ENCODE peak calls at places on chromosomes 6 and 20, in ten cellular contexts. Z, S, W, E, V, D, R, L, I and H are unnamed samples.

GRCh38 chr6:51535327-51535726 is 552.1 kb downstream of the PKHD1 start:
- DNase-seq in Z (no peak), S (no peak), W (no peak), E (no peak), V (no peak), D (no peak), R (no peak), L (no peak), I (no peak), H (no peak)

GRCh38 chr20:52104546-52105044 is 87.0 kb downstream of the ZFP64 start:
- DNase-seq in Z (peak; percentile 18), S (no peak), W (no peak), E (no peak), V (peak; percentile 36), D (no peak), R (peak; percentile 62), L (no peak), I (no peak), H (peak; percentile 84)

GRCh38 chr6:169854083-169854725 is 102.8 kb downstream of the ERMARD start:
- DNase-seq in Z (no peak), S (no peak), W (peak; percentile 19), E (no peak), V (no peak), D (no peak), R (no peak), L (no peak), I (no peak), H (no peak)

GRCh38 chr6:33757113-33757512 is 10.4 kb upstream of the IP6K3 start:
- DNase-seq in Z (no peak), S (no peak), W (no peak), E (no peak), V (no peak), D (no peak), R (no peak), L (no peak), I (no peak), H (no peak)

GRCh38 chr6:128158496-128158895 is 257.6 kb upstream of the THEMIS start:
- DNase-seq in Z (peak; percentile 3), S (no peak), W (no peak), E (no peak), V (peak; percentile 46), D (no peak), R (no peak), L (no peak), I (no peak), H (no peak)

GRCh38 chr20:10935658-10936057 is 261.9 kb upstream of the JAG1 start:
- DNase-seq in Z (no peak), S (no peak), W (no peak), E (no peak), V (peak; percentile 22), D (no peak), R (no peak), L (no peak), I (no peak), H (no peak)

GRCh38 chr6:24492475-24492874 is 2.3 kb upstream of the ALDH5A1 start:
- DNase-seq in Z (no peak), S (no peak), W (no peak), E (no peak), V (no peak), D (no peak), R (peak; percentile 49), L (no peak), I (no peak), H (no peak)

GRCh38 chr20:20593447-20594170 is 118.8 kb downstream of the RALGAPA2 start:
- DNase-seq in Z (peak; percentile 67), S (peak; percentile 42), W (no peak), E (peak; percentile 83), V (peak; percentile 74), D (peak; percentile 40), R (peak; percentile 55), L (no peak), I (peak; percentile 4), H (no peak)

GRCh38 chr6:68777956-68778355 is 142.9 kb downstream of the ADGRB3 start:
- DNase-seq in Z (peak; percentile 62), S (no peak), W (no peak), E (peak; percentile 60), V (peak; percentile 85), D (no peak), R (no peak), L (no peak), I (peak; percentile 87), H (no peak)

GRCh38 chr6:1039191-1039590 is 272.7 kb upstream of the FOXQ1 start:
- DNase-seq in Z (no peak), S (no peak), W (peak; percentile 58), E (no peak), V (no peak), D (no peak), R (no peak), L (no peak), I (no peak), H (no peak)

GRCh38 chr6:94144807-94145206 is 725.4 kb upstream of the EPHA7 start:
- DNase-seq in Z (no peak), S (no peak), W (no peak), E (no peak), V (no peak), D (no peak), R (no peak), L (no peak), I (no peak), H (no peak)

GRCh38 chr6:1223312-1223603 is 88.6 kb upstream of the FOXQ1 start:
- DNase-seq in Z (no peak), S (no peak), W (no peak), E (no peak), V (no peak), D (no peak), R (no peak), L (no peak), I (no peak), H (no peak)

GRCh38 chr6:912871-913663 is 220.1 kb upstream of the EXOC2 start:
- DNase-seq in Z (peak; percentile 29), S (no peak), W (peak; percentile 58), E (peak; percentile 3), V (no peak), D (no peak), R (peak; percentile 43), L (no peak), I (peak; percentile 17), H (no peak)

GRCh38 chr6:3263091-3263490 is 4.3 kb downstream of the PSMG4 start:
- DNase-seq in Z (no peak), S (no peak), W (no peak), E (no peak), V (no peak), D (no peak), R (no peak), L (no peak), I (no peak), H (no peak)

GRCh38 chr6:87066449-87067288 is 28.2 kb downstream of the CGA start:
- DNase-seq in Z (peak; percentile 69), S (peak; percentile 46), W (peak; percentile 31), E (peak; percentile 59), V (peak; percentile 79), D (peak; percentile 84), R (peak; percentile 60), L (no peak), I (peak; percentile 38), H (no peak)

GRCh38 chr6:36339156-36339555 is 2.5 kb upstream of the BNIP5 start:
- DNase-seq in Z (no peak), S (no peak), W (no peak), E (no peak), V (no peak), D (no peak), R (no peak), L (no peak), I (no peak), H (no peak)

GRCh38 chr6:3194535-3195376 is 32.7 kb downstream of the TUBB2B start:
- DNase-seq in Z (peak; percentile 11), S (peak; percentile 48), W (no peak), E (peak; percentile 21), V (peak; percentile 37), D (no peak), R (no peak), L (no peak), I (no peak), H (no peak)

GRCh38 chr20:36542019-36542488 is 735 bp downstream of the MYL9 start:
- DNase-seq in Z (peak; percentile 63), S (peak; percentile 41), W (no peak), E (no peak), V (peak; percentile 65), D (no peak), R (peak; percentile 88), L (no peak), I (no peak), H (peak; percentile 84)

GRCh38 chr6:163170294-163170883 is 244.1 kb upstream of the QKI start:
- DNase-seq in Z (no peak), S (no peak), W (no peak), E (no peak), V (peak; percentile 22), D (peak; percentile 61), R (peak; percentile 90), L (peak; percentile 68), I (no peak), H (no peak)

GRCh38 chr6:151289399-151290007 is 49.7 kb downstream of the AKAP12 start:
- DNase-seq in Z (no peak), S (no peak), W (no peak), E (no peak), V (no peak), D (peak; percentile 49), R (no peak), L (no peak), I (no peak), H (no peak)

GRCh38 chr20:54566224-54566750 is 90.9 kb downstream of the DOK5 start:
- DNase-seq in Z (peak; percentile 10), S (no peak), W (no peak), E (no peak), V (peak; percentile 10), D (no peak), R (no peak), L (no peak), I (no peak), H (no peak)

GRCh38 chr6:23526519-23526918 is 599.5 kb upstream of the NRSN1 start:
- DNase-seq in Z (peak; percentile 69), S (no peak), W (no peak), E (no peak), V (no peak), D (no peak), R (no peak), L (no peak), I (no peak), H (no peak)

GRCh38 chr20:62880935-62881661 is 19.5 kb upstream of the TCFL5 start:
- DNase-seq in Z (no peak), S (no peak), W (no peak), E (no peak), V (no peak), D (no peak), R (no peak), L (no peak), I (no peak), H (peak; percentile 87)

GRCh38 chr20:31566658-31567379 is 38.3 kb upstream of the ID1 start:
- DNase-seq in Z (no peak), S (no peak), W (peak; percentile 63), E (peak; percentile 91), V (no peak), D (no peak), R (no peak), L (peak; percentile 66), I (peak; percentile 59), H (peak; percentile 98)

GRCh38 chr20:63360850-63361497 is at the start of gene CHRNA4:
- DNase-seq in Z (no peak), S (no peak), W (no peak), E (no peak), V (no peak), D (no peak), R (no peak), L (no peak), I (no peak), H (no peak)

GRCh38 chr6:28880894-28881780 is 42.6 kb downstream of the TRIM27 start:
- DNase-seq in Z (peak; percentile 76), S (peak; percentile 94), W (peak; percentile 61), E (peak; percentile 80), V (peak; percentile 90), D (peak; percentile 84), R (no peak), L (peak; percentile 76), I (peak; percentile 17), H (no peak)

GRCh38 chr6:72464791-72465691 is 156.8 kb upstream of the KCNQ5 start:
- DNase-seq in Z (peak; percentile 86), S (no peak), W (no peak), E (no peak), V (peak; percentile 85), D (no peak), R (no peak), L (no peak), I (no peak), H (peak; percentile 47)

GRCh38 chr20:3651204-3651970 is 11.8 kb downstream of the GFRA4 start:
- DNase-seq in Z (no peak), S (no peak), W (peak; percentile 19), E (no peak), V (no peak), D (no peak), R (no peak), L (no peak), I (peak; percentile 42), H (no peak)